ENCODE peak calls at places on chromosome 15, in four cellular contexts. One of them, this sample, is unnamed.

GRCh38 chr15:72902245-72902928 is 118.8 kb upstream of the ADPGK start:
- DNase-seq in endothelial cell of umbilical vein: no peak
- DNase-seq in right lobe of liver: no peak
- DNase-seq in thoracic aorta: peak; percentile 41
- DNase-seq in this sample: peak; percentile 52

GRCh38 chr15:49036650-49037545 is 9.3 kb downstream of the SECISBP2L start:
- DNase-seq in thoracic aorta: no peak
- DNase-seq in endothelial cell of umbilical vein: no peak
- DNase-seq in right lobe of liver: no peak
- DNase-seq in this sample: no peak

GRCh38 chr15:35071071-35071470 is 14.0 kb downstream of the NANOGP8 start:
- DNase-seq in right lobe of liver: no peak
- DNase-seq in thoracic aorta: no peak
- DNase-seq in endothelial cell of umbilical vein: no peak
- DNase-seq in this sample: no peak

GRCh38 chr15:89504166-89504565 is 7.8 kb upstream of the RHCG start:
- DNase-seq in thoracic aorta: no peak
- DNase-seq in right lobe of liver: peak; percentile 14
- DNase-seq in endothelial cell of umbilical vein: no peak
- DNase-seq in this sample: no peak

GRCh38 chr15:82928711-82929110 is 23.8 kb downstream of the HOMER2 start:
- DNase-seq in thoracic aorta: no peak
- DNase-seq in right lobe of liver: no peak
- DNase-seq in endothelial cell of umbilical vein: no peak
- DNase-seq in this sample: no peak

GRCh38 chr15:38886315-38887163 is 321.9 kb upstream of the RASGRP1 start:
- DNase-seq in endothelial cell of umbilical vein: no peak
- DNase-seq in thoracic aorta: no peak
- DNase-seq in right lobe of liver: no peak
- DNase-seq in this sample: no peak

GRCh38 chr15:87760915-87761314 is 495.6 kb downstream of the NTRK3 start:
- DNase-seq in thoracic aorta: no peak
- DNase-seq in endothelial cell of umbilical vein: no peak
- DNase-seq in right lobe of liver: no peak
- DNase-seq in this sample: no peak

GRCh38 chr15:46900992-46901391 is 816.3 kb upstream of the SEMA6D start:
- DNase-seq in thoracic aorta: no peak
- DNase-seq in right lobe of liver: no peak
- DNase-seq in endothelial cell of umbilical vein: no peak
- DNase-seq in this sample: no peak

GRCh38 chr15:38530113-38530512 is 34.5 kb downstream of the RASGRP1 start:
- DNase-seq in thoracic aorta: no peak
- DNase-seq in right lobe of liver: no peak
- DNase-seq in endothelial cell of umbilical vein: no peak
- DNase-seq in this sample: no peak

GRCh38 chr15:75646944-75647364 is 758 bp upstream of the SNX33 start:
- DNase-seq in endothelial cell of umbilical vein: no peak
- DNase-seq in right lobe of liver: no peak
- DNase-seq in thoracic aorta: no peak
- DNase-seq in this sample: peak; percentile 61

GRCh38 chr15:51726302-51727073 is 11.0 kb downstream of the LYSMD2 start:
- DNase-seq in endothelial cell of umbilical vein: no peak
- DNase-seq in right lobe of liver: no peak
- DNase-seq in thoracic aorta: no peak
- DNase-seq in this sample: no peak

GRCh38 chr15:32851619-32852416 is 134.0 kb downstream of the GREM1 start:
- DNase-seq in right lobe of liver: no peak
- DNase-seq in thoracic aorta: no peak
- DNase-seq in endothelial cell of umbilical vein: peak; percentile 85
- DNase-seq in this sample: no peak

GRCh38 chr15:41499109-41499851 is 5.6 kb downstream of the ITPKA start:
- DNase-seq in thoracic aorta: no peak
- DNase-seq in endothelial cell of umbilical vein: no peak
- DNase-seq in right lobe of liver: no peak
- DNase-seq in this sample: no peak

GRCh38 chr15:41501191-41501917 is 7.7 kb downstream of the ITPKA start:
- DNase-seq in right lobe of liver: no peak
- DNase-seq in endothelial cell of umbilical vein: peak; percentile 46
- DNase-seq in thoracic aorta: no peak
- DNase-seq in this sample: no peak

GRCh38 chr15:41501961-41502786 is 8.5 kb downstream of the ITPKA start:
- DNase-seq in right lobe of liver: no peak
- DNase-seq in endothelial cell of umbilical vein: no peak
- DNase-seq in thoracic aorta: no peak
- DNase-seq in this sample: peak; percentile 62

GRCh38 chr15:41495736-41496599 is 2.3 kb downstream of the ITPKA start:
- DNase-seq in thoracic aorta: no peak
- DNase-seq in right lobe of liver: peak; percentile 83
- DNase-seq in endothelial cell of umbilical vein: no peak
- DNase-seq in this sample: no peak

GRCh38 chr15:41498657-41499056 is 5.0 kb downstream of the ITPKA start:
- DNase-seq in endothelial cell of umbilical vein: no peak
- DNase-seq in right lobe of liver: no peak
- DNase-seq in thoracic aorta: no peak
- DNase-seq in this sample: no peak
- TF ChIP-seq CTCF in endothelial cell of umbilical vein: no peak
- TF ChIP-seq CTCF in right lobe of liver: no peak
- TF ChIP-seq CTCF in thoracic aorta: no peak
- TF ChIP-seq CTCF in this sample: no peak

GRCh38 chr15:78038585-78039247 is 38.8 kb downstream of the TBC1D2B start:
- DNase-seq in endothelial cell of umbilical vein: no peak
- DNase-seq in thoracic aorta: no peak
- DNase-seq in right lobe of liver: no peak
- DNase-seq in this sample: no peak
- H3K4me1 ChIP-seq in endothelial cell of umbilical vein: peaks cover 31% of the 10 kb centered on the region
- H3K4me1 ChIP-seq in thoracic aorta: peaks cover 17% of the 10 kb centered on the region
- H3K4me1 ChIP-seq in right lobe of liver: peaks cover 39% of the 10 kb centered on the region
- H3K4me1 ChIP-seq in this sample: peaks cover 73% of the 10 kb centered on the region

GRCh38 chr15:71207141-71207540 is 91.9 kb downstream of the THSD4 start:
- DNase-seq in endothelial cell of umbilical vein: no peak
- DNase-seq in right lobe of liver: no peak
- DNase-seq in thoracic aorta: no peak
- DNase-seq in this sample: no peak

GRCh38 chr15:71199384-71200351 is 84.4 kb downstream of the THSD4 start:
- DNase-seq in endothelial cell of umbilical vein: no peak
- DNase-seq in thoracic aorta: no peak
- DNase-seq in right lobe of liver: no peak
- DNase-seq in this sample: no peak

GRCh38 chr15:71202712-71203111 is 87.4 kb downstream of the THSD4 start:
- DNase-seq in right lobe of liver: peak; percentile 59
- DNase-seq in thoracic aorta: no peak
- DNase-seq in endothelial cell of umbilical vein: no peak
- DNase-seq in this sample: no peak

GRCh38 chr15:71201471-71201870 is 86.2 kb downstream of the THSD4 start:
- DNase-seq in right lobe of liver: no peak
- DNase-seq in endothelial cell of umbilical vein: no peak
- DNase-seq in thoracic aorta: no peak
- DNase-seq in this sample: peak; percentile 68

DNA sequence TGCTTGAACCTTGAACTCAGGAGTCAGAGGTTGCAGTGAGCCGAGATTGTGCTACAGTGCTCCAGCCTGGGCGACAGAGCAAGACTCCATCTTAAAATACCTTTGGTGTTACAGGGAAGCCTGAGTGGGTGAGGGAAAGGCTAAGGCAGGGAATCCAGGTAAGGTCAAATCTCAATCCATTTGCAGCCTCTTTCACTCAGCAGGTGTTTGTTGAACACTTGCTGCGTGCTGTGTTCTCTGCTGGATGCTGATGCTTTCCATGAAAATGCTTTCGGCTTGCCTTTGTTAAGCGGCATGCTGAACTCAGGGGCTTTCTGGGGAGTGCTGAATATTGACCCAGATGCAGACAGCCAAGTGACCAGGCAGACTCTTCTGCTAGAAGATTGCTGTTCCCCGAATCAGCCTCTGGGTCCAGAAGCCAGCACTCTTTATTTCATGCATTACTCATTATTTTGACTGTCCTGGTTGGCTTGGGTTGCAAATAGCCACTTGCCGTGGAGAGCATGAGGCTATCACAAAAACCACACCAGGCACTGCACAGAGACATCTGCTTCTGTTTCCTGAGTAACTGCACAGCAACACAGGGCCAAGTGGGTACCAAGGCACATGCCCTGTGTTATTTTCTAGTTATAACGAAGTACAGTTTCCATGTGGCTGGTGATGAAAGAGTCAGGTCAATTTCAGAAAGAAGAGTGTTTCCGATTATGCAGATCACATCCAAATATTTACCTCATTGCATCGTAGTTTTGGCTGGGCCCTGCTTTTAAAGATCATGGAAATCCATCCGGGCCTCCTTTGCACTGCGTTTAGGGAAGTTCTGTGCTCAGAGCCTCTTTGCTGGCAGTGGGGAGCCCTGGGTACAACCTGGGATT is 88.5 kb downstream of the THSD4 start:
- DNase-seq in thoracic aorta: no peak
- DNase-seq in right lobe of liver: no peak
- DNase-seq in endothelial cell of umbilical vein: no peak
- DNase-seq in this sample: no peak
- H3K27ac ChIP-seq in thoracic aorta: no peak overlapping the region
- H3K27ac ChIP-seq in right lobe of liver: no peak overlapping the region
- H3K27ac ChIP-seq in endothelial cell of umbilical vein: no peak overlapping the region
- H3K27ac ChIP-seq in this sample: no peak overlapping the region

DNA sequence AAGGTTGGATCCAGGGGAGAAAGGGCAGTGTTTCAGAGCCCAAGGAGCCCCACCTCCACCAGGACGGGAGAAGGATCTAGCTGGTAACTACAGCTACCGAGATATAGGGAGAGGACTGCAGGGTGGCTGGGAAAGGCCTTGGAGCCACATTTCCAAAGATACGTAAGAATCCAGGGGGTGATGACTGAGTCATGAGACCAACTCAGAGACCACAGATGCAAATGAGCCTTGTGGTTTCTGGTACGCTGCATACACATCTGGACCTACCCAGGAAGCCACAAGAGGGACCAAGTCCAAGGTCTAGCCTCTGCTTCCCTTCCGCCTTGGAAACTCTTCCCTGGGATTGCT is 13.5 kb downstream of the IGDCC4 start:
- DNase-seq in right lobe of liver: no peak
- DNase-seq in thoracic aorta: no peak
- DNase-seq in endothelial cell of umbilical vein: no peak
- DNase-seq in this sample: no peak
- TF ChIP-seq CTCF in right lobe of liver: no peak
- TF ChIP-seq CTCF in thoracic aorta: no peak
- TF ChIP-seq CTCF in endothelial cell of umbilical vein: no peak
- TF ChIP-seq CTCF in this sample: no peak

DNA sequence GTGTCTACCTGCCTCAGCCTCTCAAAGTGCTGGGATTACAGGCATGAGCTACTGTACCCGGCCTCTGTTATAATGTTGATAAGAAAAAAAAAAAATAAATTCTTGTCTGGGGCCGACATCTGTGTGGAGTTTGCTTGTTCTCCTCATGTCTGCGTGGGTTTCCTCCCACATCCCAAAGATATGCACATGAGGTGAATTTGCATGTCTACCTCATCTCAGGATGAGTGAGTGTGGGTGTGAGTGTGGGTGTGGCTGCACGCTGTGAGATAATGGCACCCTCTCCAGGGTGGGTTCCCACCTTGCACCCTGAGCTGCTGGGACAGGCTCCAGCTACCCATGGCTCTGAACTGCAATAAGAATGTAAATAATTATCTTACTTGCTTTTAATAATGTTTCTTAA is 25.9 kb upstream of the UACA start:
- DNase-seq in endothelial cell of umbilical vein: no peak
- DNase-seq in thoracic aorta: no peak
- DNase-seq in right lobe of liver: peak; percentile 5
- DNase-seq in this sample: no peak
- H3K4me1 ChIP-seq in endothelial cell of umbilical vein: peaks cover 20% of the 10 kb centered on the region
- H3K4me1 ChIP-seq in thoracic aorta: no peaks in the 10 kb centered on the region
- H3K4me1 ChIP-seq in right lobe of liver: no peaks in the 10 kb centered on the region
- H3K4me1 ChIP-seq in this sample: no peaks in the 10 kb centered on the region

DNA sequence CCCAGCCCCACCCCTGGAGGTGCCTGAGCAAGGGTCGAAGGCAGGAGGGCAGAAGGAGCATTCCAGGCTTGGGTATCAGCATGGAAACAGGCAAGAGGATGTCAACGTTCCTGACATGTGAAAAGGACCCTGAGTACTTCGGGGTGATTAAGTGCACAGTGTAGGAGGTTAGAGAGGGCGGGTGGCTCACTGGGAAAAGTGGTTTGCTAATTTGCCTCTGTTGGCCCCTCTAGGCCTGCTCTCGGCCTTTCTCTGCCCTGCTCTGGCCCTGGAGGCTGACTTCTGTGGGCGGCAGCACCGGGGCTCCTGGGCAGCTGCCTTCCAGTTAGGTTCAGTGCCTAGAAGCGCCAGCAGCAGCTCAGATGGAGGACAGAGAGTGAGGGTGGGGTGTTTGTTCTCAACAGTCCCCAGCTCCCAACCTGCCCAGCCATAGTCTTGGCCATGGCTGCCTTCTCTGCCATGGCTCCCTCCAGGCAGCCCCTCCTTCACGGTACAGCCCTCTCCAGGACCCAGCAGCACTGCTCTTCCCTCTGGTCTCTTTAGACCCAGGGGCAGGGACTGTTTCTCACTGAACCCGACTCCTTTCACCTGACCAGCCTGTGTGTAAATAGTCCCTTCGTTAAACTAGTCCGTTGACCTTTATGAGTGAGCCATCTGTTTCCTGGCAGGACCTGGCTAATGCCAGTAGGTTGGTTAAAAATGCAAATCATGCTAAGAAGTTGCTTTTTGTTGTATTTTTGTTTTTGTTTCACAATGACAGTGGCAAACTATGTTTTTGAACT is 107.1 kb upstream of the TPM1 start:
- DNase-seq in right lobe of liver: peak; percentile 85
- DNase-seq in thoracic aorta: no peak
- DNase-seq in endothelial cell of umbilical vein: peak; percentile 17
- DNase-seq in this sample: no peak
- H3K27ac ChIP-seq in right lobe of liver: peak overlapping the region; percentile 89
- H3K27ac ChIP-seq in thoracic aorta: no peak overlapping the region
- H3K27ac ChIP-seq in endothelial cell of umbilical vein: no peak overlapping the region
- H3K27ac ChIP-seq in this sample: no peak overlapping the region

DNA sequence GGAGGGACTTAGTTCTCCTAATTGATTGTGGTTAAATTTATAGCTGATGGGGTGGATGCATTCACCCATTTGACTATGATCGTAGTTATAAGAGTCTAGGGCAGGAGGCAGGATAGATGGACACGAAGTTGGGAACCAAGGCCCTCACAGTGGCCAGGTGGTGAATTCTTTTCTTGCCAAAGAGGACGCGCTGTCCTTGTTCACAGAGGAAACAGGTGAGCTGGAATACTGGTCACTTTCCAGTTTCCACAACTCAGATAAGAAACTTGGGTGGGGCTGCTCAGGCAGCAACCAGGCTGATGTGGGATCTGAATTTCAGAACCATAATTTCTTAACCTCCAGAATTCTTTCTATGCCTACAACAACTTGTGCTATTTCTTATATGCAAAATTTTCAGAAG is 34.0 kb upstream of the ICE2 start:
- DNase-seq in endothelial cell of umbilical vein: no peak
- DNase-seq in thoracic aorta: no peak
- DNase-seq in right lobe of liver: no peak
- DNase-seq in this sample: no peak
- TF ChIP-seq CTCF in endothelial cell of umbilical vein: no peak
- TF ChIP-seq CTCF in thoracic aorta: no peak
- TF ChIP-seq CTCF in right lobe of liver: no peak
- TF ChIP-seq CTCF in this sample: no peak

This sample was measured in lower lobe of right lung.